ENCODE peak calls at places on chromosomes 4 and X, in eight cellular contexts. U, L, J, R, M, C, K and T are unnamed samples.

GRCh38 chrX:140432328-140433025 is 72.4 kb downstream of the SOX3 start:
- DNase-seq in J (no peak), M (no peak), R (peak; percentile 56), C (peak; percentile 76), U (no peak), L (no peak), K (peak; percentile 21), T (no peak)

GRCh38 chrX:151680805-151681204 is 14.5 kb upstream of the PRRG3 start:
- DNase-seq in U (peak; percentile 65), K (no peak), L (no peak), M (peak; percentile 36), J (peak; percentile 45), R (peak; percentile 65), C (no peak), T (peak; percentile 65)

GRCh38 chr4:146437778-146438177 is 84.0 kb downstream of the SLC10A7 start:
- DNase-seq in J (no peak), K (no peak), C (no peak), R (no peak), L (no peak), M (no peak), U (no peak), T (no peak)

GRCh38 chr4:76943129-76943620 is 6.4 kb upstream of the SEPTIN11 start:
- DNase-seq in L (no peak), J (no peak), M (no peak), U (no peak), R (no peak), C (no peak), K (no peak), T (no peak)

GRCh38 chr4:147160908-147161513 is 215.3 kb upstream of the TTC29 start:
- DNase-seq in J (peak; percentile 24), K (peak; percentile 20), M (peak; percentile 23), L (no peak), R (peak; percentile 55), U (no peak), C (no peak), T (peak; percentile 32)

GRCh38 chrX:11628399-11628798 is 37.3 kb downstream of the ARHGAP6 start:
- DNase-seq in K (no peak), M (no peak), C (no peak), J (no peak), U (no peak), R (no peak), L (no peak), T (no peak)

GRCh38 chr4:68874507-68874906 is 58.7 kb downstream of the UGT2B10 start:
- DNase-seq in M (no peak), J (no peak), K (no peak), C (no peak), L (no peak), U (no peak), R (no peak), T (no peak)

GRCh38 chrX:49064303-49064702 is 5.5 kb downstream of the CCDC120 start:
- DNase-seq in M (no peak), L (no peak), K (no peak), R (no peak), C (no peak), J (no peak), U (no peak), T (no peak)

DNA sequence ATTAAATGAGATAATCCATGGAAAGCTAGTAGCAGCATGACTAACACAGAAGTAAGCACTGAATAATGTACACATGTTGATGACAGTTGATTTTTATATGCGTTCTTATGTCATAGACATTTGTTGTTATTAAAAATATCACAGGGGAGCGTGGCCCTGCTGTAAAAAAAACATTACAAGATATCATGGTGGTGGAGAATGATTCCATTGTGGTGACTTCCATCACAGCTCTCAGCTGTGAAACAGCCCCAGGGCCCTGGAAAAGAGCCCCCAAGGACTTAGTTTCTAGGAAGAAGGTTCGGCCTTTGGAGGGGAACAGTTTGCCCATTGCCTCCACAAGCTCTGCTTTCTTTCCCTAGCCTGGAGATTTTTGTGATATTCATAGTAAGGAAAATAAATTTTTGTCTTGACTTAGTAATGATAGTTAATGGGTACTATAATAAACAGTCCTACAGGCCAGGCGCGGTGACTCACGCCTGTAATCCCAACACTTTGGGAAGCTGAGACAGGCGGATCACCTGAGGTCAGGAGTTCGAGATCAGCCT is 49.9 kb downstream of the FAM114A1 start:
- DNase-seq in C (no peak), R (no peak), J (no peak), L (no peak), K (no peak), M (no peak), U (no peak), T (no peak)
- H3K27ac ChIP-seq in C (no peak overlapping the region), R (no peak overlapping the region), J (no peak overlapping the region), L (no peak overlapping the region), K (no peak overlapping the region), M (no peak overlapping the region), U (no peak overlapping the region), T (no peak overlapping the region)

GRCh38 chr4:154998284-154998683 is 210.2 kb upstream of the NPY2R start:
- DNase-seq in K (no peak), C (no peak), L (no peak), U (no peak), J (no peak), M (no peak), R (no peak), T (no peak)
- H3K36me3 ChIP-seq in K (no peaks in the 10 kb centered on the region), C (no peaks in the 10 kb centered on the region), L (no peaks in the 10 kb centered on the region), U (no peaks in the 10 kb centered on the region), J (no peaks in the 10 kb centered on the region), M (no peaks in the 10 kb centered on the region), R (no peaks in the 10 kb centered on the region), T (no peaks in the 10 kb centered on the region)

DNA sequence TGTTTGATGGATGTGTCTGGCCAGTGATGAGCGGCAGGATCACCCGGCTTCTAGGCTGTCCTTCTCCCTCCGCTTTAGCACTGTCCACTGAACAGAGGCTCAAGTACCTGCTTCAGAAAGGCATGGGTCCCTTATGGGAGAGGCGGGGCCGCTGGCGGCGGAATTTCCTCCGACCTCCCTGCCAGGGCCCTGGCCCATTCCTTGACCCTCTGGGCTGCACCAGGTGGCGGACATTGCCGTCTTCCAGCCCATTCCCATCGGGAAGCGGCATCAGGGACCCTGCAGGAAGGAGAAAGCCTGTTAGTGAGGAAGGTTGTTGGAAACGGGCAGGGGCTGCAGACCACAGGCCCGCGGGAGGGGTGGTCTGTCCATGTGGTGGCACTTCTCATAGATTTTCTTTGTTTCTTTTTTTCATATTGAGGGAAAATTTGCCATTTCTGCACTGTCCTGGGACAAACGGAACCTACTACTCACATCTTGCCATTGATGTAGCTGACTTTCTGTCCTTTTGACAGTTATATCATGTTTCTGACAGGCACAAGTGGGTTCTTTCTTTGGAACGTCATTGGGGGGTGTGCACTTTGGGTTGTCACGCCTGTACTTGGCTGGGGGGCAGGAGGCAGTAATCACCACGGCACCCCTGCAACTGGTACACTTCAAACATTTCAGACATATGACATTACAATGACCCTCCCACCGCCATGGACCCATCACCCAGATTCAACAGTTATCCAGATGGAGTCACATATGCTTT is 6.1 kb downstream of the APLN start:
- DNase-seq in U (no peak), J (no peak), M (no peak), L (no peak), R (no peak), K (no peak), C (no peak), T (no peak)
- H3K4me3 ChIP-seq in U (no peak overlapping the region), J (no peak overlapping the region), M (no peak overlapping the region), L (no peak overlapping the region), R (no peak overlapping the region), K (no peak overlapping the region), C (no peak overlapping the region), T (no peak overlapping the region)

DNA sequence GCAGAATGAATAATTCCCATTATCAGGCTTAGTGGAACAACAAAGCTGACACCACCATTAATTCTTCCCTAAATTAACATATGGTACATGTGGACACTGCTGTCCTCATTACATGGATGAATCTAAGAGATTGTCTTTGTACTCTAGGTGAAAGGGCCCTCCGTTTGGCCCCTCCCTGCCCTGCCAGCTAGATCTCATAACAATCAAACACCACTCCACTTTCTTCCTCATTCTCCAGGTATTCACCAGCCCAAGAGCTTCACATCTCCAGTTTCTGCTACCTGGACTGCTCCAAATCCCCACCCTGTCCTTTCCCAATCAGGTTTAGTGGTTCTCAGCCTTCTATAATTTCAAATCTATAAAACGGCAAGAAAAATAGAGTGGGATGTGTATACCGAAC is 3.8 kb downstream of the HSD17B11 start:
- DNase-seq in R (no peak), L (no peak), C (no peak), U (no peak), J (no peak), K (no peak), M (no peak), T (no peak)
- H3K27ac ChIP-seq in R (no peak overlapping the region), L (no peak overlapping the region), C (no peak overlapping the region), U (no peak overlapping the region), J (peak overlapping the region; percentile 42), K (no peak overlapping the region), M (no peak overlapping the region), T (no peak overlapping the region)

GRCh38 chr4:41256131-41256739 is 493 bp upstream of the UCHL1 start:
- DNase-seq in K (no peak), C (no peak), J (no peak), R (no peak), U (no peak), L (no peak), M (no peak), T (peak; percentile 47)

GRCh38 chr4:41256740-41257256 is at the start of gene UCHL1:
- DNase-seq in R (peak; percentile 84), L (peak; percentile 55), C (peak; percentile 65), K (no peak), U (no peak), J (no peak), M (no peak), T (peak; percentile 96)

GRCh38 chr4:41257257-41257900 is 651 bp downstream of the UCHL1 start:
- DNase-seq in R (peak; percentile 62), L (peak; percentile 56), C (peak; percentile 76), K (peak; percentile 9), J (no peak), U (peak; percentile 45), M (no peak), T (peak; percentile 63)

GRCh38 chr4:41258783-41259182 is 2.1 kb downstream of the UCHL1 start:
- DNase-seq in M (no peak), U (no peak), K (no peak), R (peak; percentile 50), L (no peak), J (peak; percentile 18), C (no peak), T (peak; percentile 53)

GRCh38 chr4:41257901-41258300 is 1.2 kb downstream of the UCHL1 start:
- DNase-seq in L (no peak), R (no peak), K (no peak), U (no peak), C (no peak), J (no peak), M (no peak), T (no peak)
- H3K36me3 ChIP-seq in L (no peaks in the 10 kb centered on the region), R (no peaks in the 10 kb centered on the region), K (peaks cover 8% of the 10 kb centered on the region), U (no peaks in the 10 kb centered on the region), C (no peaks in the 10 kb centered on the region), J (no peaks in the 10 kb centered on the region), M (no peaks in the 10 kb centered on the region), T (peaks cover 32% of the 10 kb centered on the region)